ENCODE peak calls at places on chromosomes 6 and 20, in eight cellular contexts. G, Y, V, D, A, O, X and P are unnamed samples.
A peak's percentile ranks its signal among the peaks of the same experiment; 100 is the strongest.

GRCh38 chr6:26065952-26066380 is 21.3 kb upstream of the HFE start:
- DNase-seq in O (peak; percentile 55), X (peak; percentile 35), V (peak; percentile 78), D (peak; percentile 37), Y (peak; percentile 78), A (peak; percentile 78), G (no peak), P (peak; percentile 32)

GRCh38 chr6:14924126-14925024 is 321.5 kb upstream of the JARID2 start:
- DNase-seq in G (no peak), D (no peak), A (no peak), X (no peak), O (no peak), V (no peak), Y (no peak), P (no peak)

GRCh38 chr20:37443596-37443995 is 77.5 kb upstream of the NNAT start:
- DNase-seq in A (no peak), G (no peak), X (no peak), Y (no peak), O (no peak), D (no peak), V (no peak), P (no peak)

GRCh38 chr6:63572733-63573139 is 456 bp downstream of the LOC128125822 start:
- DNase-seq in X (no peak), Y (no peak), O (no peak), D (no peak), V (no peak), A (no peak), G (no peak), P (no peak)

GRCh38 chr6:133951881-133952814 is 876 bp upstream of the TBPL1 start:
- DNase-seq in V (peak; percentile 80), O (peak; percentile 42), Y (peak; percentile 34), A (peak; percentile 82), D (peak; percentile 33), X (peak; percentile 45), G (peak; percentile 68), P (peak; percentile 70)

GRCh38 chr6:43009124-43009523 is 4.6 kb downstream of the MEA1 start:
- DNase-seq in A (no peak), Y (no peak), O (no peak), V (peak; percentile 31), D (peak; percentile 37), G (no peak), X (peak; percentile 47), P (no peak)

GRCh38 chr6:56628105-56628504 is 14.6 kb downstream of the DST start:
- DNase-seq in G (no peak), O (no peak), V (no peak), Y (no peak), D (no peak), A (no peak), X (no peak), P (no peak)

GRCh38 chr6:143744593-143745151 is 66.9 kb downstream of the PHACTR2 start:
- DNase-seq in V (no peak), G (no peak), D (no peak), A (no peak), X (no peak), Y (no peak), O (no peak), P (no peak)

GRCh38 chr6:93940381-93940780 is 521.0 kb upstream of the EPHA7 start:
- DNase-seq in Y (no peak), X (no peak), D (no peak), V (no peak), G (no peak), A (no peak), O (no peak), P (no peak)

GRCh38 chr6:11426571-11426970 is 111.0 kb upstream of the TMEM170B start:
- DNase-seq in G (no peak), A (no peak), D (no peak), X (no peak), O (no peak), Y (no peak), V (no peak), P (no peak)

GRCh38 chr6:134640975-134641429 is 308.9 kb downstream of the ALDH8A1 start:
- DNase-seq in Y (peak; percentile 83), V (peak; percentile 91), X (peak; percentile 80), O (peak; percentile 17), A (peak; percentile 82), D (peak; percentile 71), G (peak; percentile 73), P (peak; percentile 84)

GRCh38 chr6:27791182-27791939 is 120.8 kb downstream of the OR2B2 start:
- DNase-seq in V (peak; percentile 86), X (no peak), A (peak; percentile 29), D (no peak), O (no peak), G (no peak), Y (peak; percentile 75), P (no peak)

GRCh38 chr6:27617046-27617687 is 144.3 kb upstream of the ZNF184 start:
- DNase-seq in V (peak; percentile 32), A (no peak), Y (no peak), O (no peak), G (no peak), X (no peak), D (no peak), P (no peak)

GRCh38 chr6:11085758-11086435 is 7.7 kb upstream of the SMIM13 start:
- DNase-seq in Y (no peak), D (no peak), X (no peak), V (peak; percentile 30), A (no peak), G (no peak), O (no peak), P (no peak)

GRCh38 chr6:65450451-65450850 is 256.6 kb downstream of the EYS start:
- DNase-seq in Y (no peak), O (no peak), X (no peak), V (no peak), A (no peak), G (no peak), D (no peak), P (no peak)

GRCh38 chr6:148864941-148865340 is 118.1 kb downstream of the UST start:
- DNase-seq in X (no peak), G (no peak), Y (no peak), D (no peak), A (no peak), V (no peak), O (no peak), P (no peak)

GRCh38 chr6:42315991-42316378 is 98.3 kb upstream of the MRPS10 start:
- DNase-seq in Y (peak; percentile 76), G (no peak), X (no peak), V (peak; percentile 94), A (no peak), O (no peak), D (no peak), P (no peak)

GRCh38 chr6:13395272-13396237 is 67.2 kb upstream of the TBC1D7 start:
- DNase-seq in O (no peak), V (peak; percentile 59), Y (peak; percentile 55), G (peak; percentile 79), D (no peak), A (peak; percentile 61), X (no peak), P (no peak)

GRCh38 chr6:10901751-10902150 is 14.9 kb downstream of the SYCP2L start:
- DNase-seq in G (no peak), Y (no peak), O (no peak), V (no peak), X (no peak), A (peak; percentile 69), D (no peak), P (no peak)

GRCh38 chr6:136734977-136735376 is 57.3 kb downstream of the MAP3K5 start:
- DNase-seq in X (no peak), G (no peak), V (no peak), A (no peak), Y (no peak), O (no peak), D (no peak), P (no peak)

GRCh38 chr6:149032599-149033405 is 284.7 kb upstream of the TAB2 start:
- DNase-seq in O (no peak), Y (peak; percentile 77), G (no peak), A (no peak), V (peak; percentile 94), X (peak; percentile 34), D (peak; percentile 13), P (no peak)

GRCh38 chr6:121437861-121438651 is 2.6 kb downstream of the GJA1 start:
- DNase-seq in D (no peak), Y (no peak), V (peak; percentile 69), A (no peak), O (no peak), X (no peak), G (no peak), P (no peak)

GRCh38 chr6:17268114-17268513 is 13.0 kb upstream of the RBM24 start:
- DNase-seq in D (no peak), O (no peak), X (no peak), G (no peak), Y (no peak), V (no peak), A (no peak), P (no peak)

GRCh38 chr6:54920628-54921027 is 74.1 kb downstream of the FAM83B start:
- DNase-seq in X (no peak), Y (no peak), O (no peak), A (no peak), D (no peak), G (no peak), V (no peak), P (no peak)

GRCh38 chr6:117911150-117911549 is 4.1 kb downstream of the SLC35F1 start:
- DNase-seq in Y (no peak), V (no peak), O (no peak), D (no peak), A (no peak), G (no peak), X (no peak), P (no peak)

GRCh38 chr20:43960231-43960630 is 45.6 kb downstream of the TOX2 start:
- DNase-seq in X (no peak), Y (no peak), A (no peak), G (no peak), D (no peak), V (no peak), O (no peak), P (no peak)

GRCh38 chr6:56720882-56721281 is 78.2 kb upstream of the DST start:
- DNase-seq in A (no peak), Y (no peak), V (no peak), O (no peak), D (no peak), X (no peak), G (no peak), P (no peak)

GRCh38 chr6:130513770-130514169 is 148.0 kb downstream of the TMEM200A start:
- DNase-seq in G (no peak), O (no peak), X (no peak), A (peak; percentile 59), D (peak; percentile 11), Y (no peak), V (peak; percentile 29), P (no peak)

GRCh38 chr6:155163616-155164015 is 100.2 kb upstream of the CLDN20 start:
- DNase-seq in Y (no peak), O (no peak), A (no peak), V (no peak), D (no peak), X (no peak), G (no peak), P (no peak)

GRCh38 chr20:25299801-25300200 is 51.9 kb downstream of the PYGB start:
- DNase-seq in D (no peak), X (no peak), A (no peak), O (no peak), V (peak; percentile 21), G (no peak), Y (no peak), P (no peak)

GRCh38 chr20:13348301-13349239 is 127.5 kb downstream of the ISM1 start:
- DNase-seq in X (no peak), G (no peak), O (no peak), D (no peak), V (no peak), A (no peak), Y (no peak), P (no peak)

GRCh38 chr20:48682529-48683385 is 145.0 kb downstream of the PREX1 start:
- DNase-seq in O (peak; percentile 47), D (no peak), A (no peak), V (peak; percentile 82), X (no peak), Y (peak; percentile 96), G (peak; percentile 91), P (no peak)

GRCh38 chr20:59404749-59405148 is 104.3 kb downstream of the EDN3 start:
- DNase-seq in D (no peak), G (no peak), Y (no peak), V (no peak), X (no peak), A (no peak), O (no peak), P (no peak)

GRCh38 chr6:26104457-26105108 is 17.4 kb downstream of the HFE start:
- DNase-seq in V (no peak), Y (no peak), G (no peak), O (no peak), X (no peak), A (no peak), D (no peak), P (no peak)